ENCODE peak calls at places on chromosome 16, in eight cellular contexts. V is mucosa of descending colon, F is Peyer's patch, K is caudate nucleus, B is AG08396, T is neuronal stem cell, W is neural crest cell, Z is NCI-H1417. X is an unnamed sample.

GRCh38 chr16:57305159-57305811 is 20.8 kb upstream of the PLLP start:
- DNase-seq in T (no peak), W (no peak), Z (no peak), V (no peak), B (no peak), F (no peak), K (no peak), X (no peak)

GRCh38 chr16:3112058-3112880 is at the start of gene ZNF205:
- DNase-seq in Z (peak; percentile 91), K (peak; percentile 55), B (peak; percentile 90), F (peak; percentile 86), T (peak; percentile 76), W (peak; percentile 72), V (peak; percentile 84), X (no peak)

GRCh38 chr16:89198417-89199240 is 1.7 kb downstream of the SLC22A31 start:
- DNase-seq in Z (no peak), T (no peak), B (no peak), W (no peak), F (peak; percentile 41), V (peak; percentile 50), K (no peak), X (no peak)

GRCh38 chr16:64408699-64409098 is 713.2 kb downstream of the CDH11 start:
- DNase-seq in F (no peak), W (no peak), B (no peak), V (no peak), T (no peak), K (no peak), Z (no peak), X (no peak)

GRCh38 chr16:12296991-12297390 is 320.5 kb downstream of the SNX29 start:
- DNase-seq in K (no peak), F (no peak), W (no peak), B (no peak), V (no peak), T (no peak), Z (no peak), X (no peak)

GRCh38 chr16:27402964-27403600 is 1.1 kb downstream of the IL21R start:
- DNase-seq in W (no peak), V (no peak), F (no peak), Z (no peak), T (no peak), B (no peak), K (no peak), X (no peak)

GRCh38 chr16:53545433-53545832 is 42.4 kb upstream of the AKTIP start:
- DNase-seq in F (no peak), T (no peak), Z (no peak), B (no peak), V (no peak), W (no peak), K (no peak), X (no peak)

GRCh38 chr16:4200781-4201137 is 41.1 kb downstream of the SRL start:
- DNase-seq in B (peak; percentile 37), Z (no peak), W (no peak), V (no peak), T (no peak), K (no peak), F (no peak), X (no peak)

GRCh38 chr16:28304214-28304613 is 11.9 kb downstream of the SBK1 start:
- DNase-seq in V (no peak), B (peak; percentile 62), Z (no peak), F (no peak), K (no peak), W (peak; percentile 35), T (peak; percentile 21), X (no peak)

GRCh38 chr16:53465606-53466290 is 31.5 kb downstream of the RBL2 start:
- DNase-seq in F (no peak), T (no peak), W (no peak), Z (peak; percentile 24), B (no peak), V (no peak), K (no peak), X (no peak)

GRCh38 chr16:27549857-27550581 is at the start of the genes GTF3C1 and KATNIP:
- DNase-seq in V (peak; percentile 100), T (peak; percentile 99), Z (peak; percentile 99), F (peak; percentile 100), B (peak; percentile 100), W (peak; percentile 100), K (peak; percentile 98), X (peak; percentile 93)

GRCh38 chr16:11389631-11390565 is 44.6 kb downstream of the RMI2 start:
- DNase-seq in T (no peak), Z (peak; percentile 17), V (no peak), F (no peak), B (no peak), W (no peak), K (no peak), X (peak; percentile 18)

GRCh38 chr16:68385371-68385770 is 62.9 kb downstream of the SMPD3 start:
- DNase-seq in T (no peak), K (no peak), F (no peak), W (no peak), Z (no peak), B (no peak), V (no peak), X (no peak)

GRCh38 chr16:66524601-66525164 is 25.2 kb downstream of the TK2 start:
- DNase-seq in F (peak; percentile 46), K (no peak), V (no peak), B (no peak), Z (no peak), T (no peak), W (no peak), X (peak; percentile 95)

GRCh38 chr16:11946433-11946832 is 4.6 kb upstream of the NPIPB2 start:
- DNase-seq in K (no peak), T (no peak), Z (no peak), F (no peak), B (no peak), W (no peak), V (no peak), X (no peak)

GRCh38 chr16:85107532-85107931 is 4.7 kb downstream of the CIBAR2 start:
- DNase-seq in Z (no peak), W (no peak), B (no peak), T (no peak), F (no peak), K (no peak), V (no peak), X (no peak)

GRCh38 chr16:12127244-12127643 is 150.7 kb downstream of the SNX29 start:
- DNase-seq in W (no peak), F (no peak), B (no peak), K (no peak), V (no peak), T (no peak), Z (no peak), X (no peak)

GRCh38 chr16:1535391-1536291 is 2.2 kb downstream of the TMEM204 start:
- DNase-seq in W (no peak), Z (no peak), T (no peak), F (no peak), K (no peak), B (peak; percentile 52), V (peak; percentile 54), X (no peak)

GRCh38 chr16:9647981-9648701 is 534.1 kb downstream of the GRIN2A start:
- DNase-seq in F (no peak), W (peak; percentile 3), Z (peak; percentile 13), K (no peak), T (peak; percentile 21), B (peak; percentile 12), V (no peak), X (no peak)

GRCh38 chr16:83992624-83993023 is 24.6 kb downstream of the NECAB2 start:
- DNase-seq in T (no peak), Z (no peak), F (no peak), B (peak; percentile 60), W (no peak), V (no peak), K (no peak), X (no peak)

GRCh38 chr16:59696495-59696894 is 962.4 kb upstream of the GOT2 start:
- DNase-seq in B (no peak), V (no peak), Z (no peak), F (no peak), K (no peak), T (no peak), W (no peak), X (no peak)

GRCh38 chr16:50467943-50468748 is 80.0 kb upstream of the NKD1 start:
- DNase-seq in B (peak; percentile 43), Z (peak; percentile 67), F (no peak), T (peak; percentile 62), W (peak; percentile 53), K (no peak), V (no peak), X (no peak)

GRCh38 chr16:57024894-57025680 is 35.7 kb downstream of the NLRC5 start:
- DNase-seq in V (no peak), T (no peak), F (no peak), K (no peak), W (no peak), B (no peak), Z (no peak), X (peak; percentile 50)

GRCh38 chr16:29816694-29817441 is 916 bp downstream of the PAGR1 start:
- DNase-seq in B (peak; percentile 71), V (peak; percentile 85), F (peak; percentile 79), T (no peak), W (peak; percentile 42), Z (peak; percentile 84), K (no peak), X (peak; percentile 56)

GRCh38 chr16:58451945-58452401 is 48.0 kb upstream of the NDRG4 start:
- DNase-seq in T (no peak), F (no peak), B (no peak), W (no peak), K (no peak), Z (no peak), V (no peak), X (no peak)

GRCh38 chr16:29651950-29652349 is 11.1 kb upstream of the SPN start:
- DNase-seq in Z (no peak), W (no peak), B (no peak), K (no peak), T (no peak), F (no peak), V (no peak), X (no peak)

GRCh38 chr16:5504028-5504758 is 406.6 kb upstream of the EEF2KMT start:
- DNase-seq in B (no peak), T (no peak), V (no peak), Z (no peak), W (no peak), F (no peak), K (no peak), X (no peak)